ENCODE peak calls at places on chromosomes 7 and 10, in ten cellular contexts. W, L, D, P, G, Q, K, S, B and A are unnamed samples.

GRCh38 chr7:16421333-16422099 is at the start of gene CRPPA:
- DNase-seq in W (peak; percentile 48), S (peak; percentile 79), Q (peak; percentile 42), P (no peak), K (peak; percentile 55), L (peak; percentile 50), B (peak; percentile 74), G (no peak), D (peak; percentile 29), A (no peak)

GRCh38 chr10:30639946-30640786 is 10.6 kb upstream of the LYZL2 start:
- DNase-seq in L (no peak), W (no peak), G (no peak), P (peak; percentile 64), S (peak; percentile 44), B (peak; percentile 30), Q (peak; percentile 31), K (peak; percentile 69), D (no peak), A (no peak)

GRCh38 chr7:118735436-118735835 is 510.9 kb downstream of the ANKRD7 start:
- DNase-seq in L (no peak), P (no peak), K (no peak), D (no peak), S (no peak), W (no peak), G (no peak), B (no peak), Q (no peak), A (no peak)

GRCh38 chr10:110837418-110838120 is 34.2 kb upstream of the PDCD4 start:
- DNase-seq in L (no peak), B (no peak), S (no peak), W (no peak), D (no peak), K (no peak), P (no peak), Q (no peak), G (no peak), A (no peak)

GRCh38 chr7:92293887-92294616 is 48.3 kb downstream of the ANKIB1 start:
- DNase-seq in S (no peak), D (no peak), Q (no peak), L (no peak), G (no peak), W (no peak), B (no peak), K (no peak), P (no peak), A (no peak)

GRCh38 chr10:47325303-47326291 is 3.3 kb downstream of the GDF2 start:
- DNase-seq in Q (no peak), B (no peak), G (no peak), D (no peak), S (no peak), K (no peak), L (no peak), P (no peak), W (no peak), A (peak; percentile 69)

GRCh38 chr10:120181154-120181553 is 275.9 kb upstream of the PLPP4 start:
- DNase-seq in G (no peak), Q (no peak), B (no peak), P (no peak), L (no peak), W (no peak), S (no peak), D (no peak), K (no peak), A (no peak)

GRCh38 chr7:112079671-112080070 is 126.5 kb downstream of the DOCK4 start:
- DNase-seq in L (no peak), S (no peak), G (no peak), W (no peak), D (no peak), Q (no peak), K (no peak), B (no peak), P (no peak), A (no peak)